ENCODE peak calls at places on chromosomes 11 and 22, in eight cellular contexts. J is left lung, A is fibroblast of pulmonary artery, W is psoas muscle, M is OCI-LY7, D is BE2C, I is spleen, O is Calu3. K is an unnamed sample.

GRCh38 chr11:98227266-98227665 is 793.5 kb upstream of the CNTN5 start:
- DNase-seq in M (no peak), W (no peak), I (no peak), J (no peak), D (no peak), O (no peak), A (peak; percentile 84), K (no peak)

GRCh38 chr11:36672815-36673450 is 74.9 kb upstream of the RAG2 start:
- DNase-seq in W (no peak), D (peak; percentile 10), I (no peak), M (peak; percentile 47), A (peak; percentile 67), J (no peak), O (peak; percentile 7), K (no peak)

GRCh38 chr11:92380882-92381281 is 156.3 kb downstream of the FAT3 start:
- DNase-seq in A (peak; percentile 53), M (no peak), J (no peak), D (no peak), I (no peak), W (no peak), O (no peak), K (no peak)

GRCh38 chr11:80136991-80137390 is 696.2 kb upstream of the TENM4 start:
- DNase-seq in D (no peak), I (no peak), W (no peak), O (no peak), J (no peak), A (peak; percentile 28), M (no peak), K (no peak)

GRCh38 chr11:85717360-85717927 is 31.4 kb upstream of the CCDC89 start:
- DNase-seq in J (no peak), M (no peak), W (no peak), A (no peak), I (no peak), D (no peak), O (no peak), K (no peak)

GRCh38 chr22:38572065-38572464 is 2.1 kb upstream of the DMC1 start:
- DNase-seq in D (peak; percentile 39), J (no peak), A (peak; percentile 74), W (no peak), I (no peak), M (peak; percentile 66), O (peak; percentile 48), K (no peak)

GRCh38 chr11:76152741-76153608 is 53.3 kb downstream of the WNT11 start:
- DNase-seq in J (peak; percentile 57), M (peak; percentile 82), A (no peak), O (no peak), D (no peak), I (peak; percentile 77), W (no peak), K (no peak)

GRCh38 chr11:11263238-11264030 is 89.6 kb downstream of the CSNK2A3 start:
- DNase-seq in D (peak; percentile 48), A (no peak), J (no peak), I (no peak), O (no peak), W (no peak), M (no peak), K (no peak)

GRCh38 chr11:31369348-31370329 is at the start of the genes DCDC1 and DNAJC24:
- DNase-seq in O (peak; percentile 88), M (peak; percentile 96), A (peak; percentile 95), D (peak; percentile 84), W (peak; percentile 89), I (peak; percentile 97), J (peak; percentile 95), K (peak; percentile 95)

GRCh38 chr11:124315052-124315451 is 1.3 kb upstream of the OR8D1 start:
- DNase-seq in D (no peak), W (no peak), O (no peak), M (no peak), I (no peak), A (peak; percentile 52), J (no peak), K (no peak)

GRCh38 chr11:855796-856195 is 13.1 kb downstream of the TSPAN4 start:
- DNase-seq in J (no peak), O (no peak), D (no peak), M (no peak), W (no peak), I (no peak), A (no peak), K (no peak)

GRCh38 chr11:120023120-120023519 is 114.8 kb downstream of the TRIM29 start:
- DNase-seq in J (no peak), A (no peak), I (no peak), M (no peak), D (no peak), W (no peak), O (no peak), K (no peak)

GRCh38 chr11:110955797-110956196 is 243.6 kb upstream of the ARHGAP20 start:
- DNase-seq in I (no peak), O (peak; percentile 2), A (peak; percentile 7), W (no peak), M (no peak), D (no peak), J (no peak), K (no peak)

GRCh38 chr11:110966131-110966530 is 253.9 kb upstream of the ARHGAP20 start:
- DNase-seq in D (no peak), J (no peak), I (no peak), M (no peak), A (no peak), O (no peak), W (peak; percentile 19), K (no peak)

GRCh38 chr11:110962907-110963306 is 250.7 kb upstream of the ARHGAP20 start:
- DNase-seq in D (no peak), J (no peak), M (no peak), W (no peak), A (no peak), I (no peak), O (no peak), K (no peak)

DNA sequence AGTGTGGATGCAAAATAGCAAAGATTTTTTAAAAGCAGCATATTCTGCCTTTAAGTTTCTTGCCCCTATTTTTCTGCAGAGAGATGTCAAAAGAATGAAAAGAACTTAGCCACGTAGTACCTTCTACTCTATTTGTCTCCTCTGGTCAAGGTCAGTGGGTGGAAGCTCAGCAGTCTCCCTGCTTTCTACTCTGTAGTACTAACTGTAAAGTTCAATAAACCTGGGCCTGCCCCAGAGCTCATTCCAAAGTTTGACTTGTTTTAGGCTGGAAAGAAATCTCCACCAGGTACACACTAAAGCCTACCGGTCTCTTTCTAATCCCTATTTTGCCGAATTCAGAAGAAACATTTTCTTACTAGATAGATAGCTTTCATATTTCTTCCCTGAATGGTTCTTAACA is 247.9 kb upstream of the ARHGAP20 start:
- DNase-seq in W (no peak), D (no peak), M (no peak), O (no peak), A (no peak), J (no peak), I (no peak), K (no peak)
- TF ChIP-seq CTCF in W (no peak), D (no peak), M (no peak), O (no peak), A (no peak), J (no peak), I (no peak), K (no peak)

DNA sequence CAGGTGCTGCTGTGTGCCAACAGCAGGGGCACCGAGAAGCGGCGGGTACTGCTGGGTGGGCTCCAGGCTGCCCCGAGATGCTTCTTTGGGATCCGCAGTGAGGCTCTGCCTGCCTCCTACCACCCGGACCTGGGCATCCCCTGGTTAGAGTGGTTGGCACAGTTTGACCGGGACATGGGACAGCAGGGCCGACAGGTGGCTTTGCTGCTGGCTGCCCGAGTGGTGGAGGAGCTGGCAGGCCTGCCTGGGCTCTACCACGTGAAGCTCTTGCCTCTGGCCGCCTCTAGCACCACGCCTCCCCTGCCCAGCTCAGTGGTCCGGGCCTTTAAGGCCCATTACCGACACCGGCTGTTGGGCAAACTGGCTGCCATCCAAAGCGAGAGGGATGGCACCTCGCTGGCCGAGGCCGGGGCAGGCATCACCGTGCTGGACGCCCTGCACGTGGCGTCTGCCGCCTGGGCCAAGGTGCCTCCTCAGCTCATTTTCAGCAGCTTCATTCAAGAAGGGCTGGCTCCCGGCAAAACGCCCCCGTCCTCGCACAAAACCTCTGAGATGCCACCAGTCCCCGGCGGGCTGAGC is 1.9 kb downstream of the TIGD3 start:
- DNase-seq in J (peak; percentile 78), I (no peak), M (no peak), A (no peak), W (peak; percentile 61), D (no peak), O (no peak), K (no peak)
- TF ChIP-seq CTCF in J (no peak), I (no peak), M (no peak), A (no peak), W (no peak), D (no peak), O (no peak), K (no peak)

GRCh38 chr22:46033256-46034200 is 56.6 kb upstream of the WNT7B start:
- DNase-seq in D (no peak), A (no peak), J (no peak), O (no peak), W (no peak), M (no peak), I (peak; percentile 25), K (no peak)

GRCh38 chr22:46036558-46037408 is 59.8 kb upstream of the WNT7B start:
- DNase-seq in A (no peak), J (no peak), D (peak; percentile 76), M (peak; percentile 85), W (no peak), O (peak; percentile 52), I (peak; percentile 86), K (no peak)

GRCh38 chr22:46035380-46035741 is 58.4 kb upstream of the WNT7B start:
- DNase-seq in M (no peak), I (no peak), W (no peak), D (no peak), A (no peak), O (no peak), J (no peak), K (no peak)

GRCh38 chr22:46038174-46038487 is 61.2 kb upstream of the WNT7B start:
- DNase-seq in I (no peak), O (no peak), M (no peak), W (no peak), J (no peak), D (no peak), A (no peak), K (no peak)

DNA sequence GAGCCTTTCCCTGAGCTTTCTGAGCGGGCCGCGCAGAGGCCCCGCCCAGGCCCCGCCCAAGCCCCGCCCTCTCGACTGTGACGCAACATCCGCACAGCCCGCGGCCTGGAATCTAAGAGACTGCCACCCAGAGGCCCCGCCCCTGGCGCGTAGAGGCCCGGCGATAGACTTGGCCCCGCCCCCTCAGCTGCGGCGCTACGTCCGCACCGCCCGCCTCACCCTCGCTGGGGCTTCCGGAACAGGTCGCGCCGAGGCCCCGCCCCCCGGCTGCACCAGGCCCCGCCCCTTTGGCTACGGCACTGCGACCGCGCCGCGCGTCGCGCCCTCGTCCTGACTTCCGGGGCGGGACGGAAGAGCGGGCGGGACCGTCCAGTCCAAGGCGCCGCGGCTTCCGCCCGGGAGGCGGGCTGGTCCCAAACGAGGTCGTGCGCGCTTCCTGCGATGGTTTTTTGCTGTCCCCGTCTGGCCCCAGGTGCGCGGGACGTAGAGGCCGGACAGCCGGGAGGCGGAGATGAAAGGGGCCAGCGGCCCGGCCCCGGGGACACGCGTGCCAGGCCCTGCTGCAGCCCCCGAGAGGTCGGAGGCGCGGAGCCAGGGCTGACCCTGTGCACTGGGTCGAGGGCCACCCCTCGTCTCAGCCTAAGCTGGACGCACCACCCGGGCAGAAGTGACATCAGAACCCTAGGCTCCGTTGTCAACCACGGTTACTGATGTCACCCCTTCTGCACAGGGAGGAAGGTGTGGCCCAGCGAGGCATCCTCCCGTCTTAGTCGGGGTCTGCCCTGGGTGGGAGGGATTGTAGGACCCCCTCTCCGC is 59.0 kb upstream of the WNT7B start:
- DNase-seq in M (peak; percentile 99), D (peak; percentile 100), I (peak; percentile 100), W (peak; percentile 100), O (peak; percentile 99), J (peak; percentile 100), A (peak; percentile 99), K (peak; percentile 100)
- TF ChIP-seq CTCF in M (no peak), D (no peak), I (no peak), W (no peak), O (no peak), J (no peak), A (no peak), K (no peak)

GRCh38 chr11:64040684-64041267 is 5.0 kb downstream of the FLRT1 start:
- DNase-seq in M (peak; percentile 12), D (no peak), A (no peak), J (no peak), O (peak; percentile 70), W (no peak), I (no peak), K (no peak)
- TF ChIP-seq CTCF in M (peak; percentile 54), D (peak; percentile 54), A (peak; percentile 16), J (no peak), O (peak; percentile 46), W (peak; percentile 32), I (no peak), K (peak; percentile 39)

K was measured in lower lobe of right lung.